ENCODE peak calls at places on chromosome 19, in five cellular contexts. T, C, S, X and F are unnamed samples.
A peak's percentile ranks its signal among the peaks of the same experiment; 100 is the strongest.

GRCh38 chr19:49073514-49074378 is 1.2 kb upstream of the KCNA7 start:
- DNase-seq in C (peak; percentile 74), X (no peak), S (peak; percentile 57), T (no peak), F (no peak)

GRCh38 chr19:45657520-45658163 is 10.4 kb upstream of the GIPR start:
- DNase-seq in X (no peak), S (no peak), C (no peak), T (no peak), F (no peak)

GRCh38 chr19:17026706-17027427 is at the start of gene CPAMD8:
- DNase-seq in T (peak; percentile 43), X (no peak), C (no peak), S (no peak), F (no peak)

GRCh38 chr19:36225219-36225892 is 10.4 kb downstream of the ZNF146 start:
- DNase-seq in T (no peak), X (no peak), C (no peak), S (peak; percentile 17), F (no peak)

GRCh38 chr19:6828306-6828697 is 55.8 kb downstream of the VAV1 start:
- DNase-seq in X (no peak), T (no peak), S (peak; percentile 16), C (no peak), F (no peak)

GRCh38 chr19:17329061-17329767 is 5.4 kb downstream of the ANO8 start:
- DNase-seq in X (no peak), C (no peak), T (no peak), S (no peak), F (no peak)

GRCh38 chr19:305240-306150 is 14.3 kb upstream of the PLPP2 start:
- DNase-seq in C (no peak), T (no peak), S (no peak), X (no peak), F (no peak)

GRCh38 chr19:5232798-5233505 is 107.7 kb downstream of the PTPRS start:
- DNase-seq in X (no peak), T (no peak), C (no peak), S (no peak), F (no peak)

GRCh38 chr19:33419763-33420080 is 46.2 kb downstream of the CEBPG start:
- DNase-seq in T (peak; percentile 54), C (no peak), X (no peak), S (no peak), F (no peak)

GRCh38 chr19:39971380-39971841 is 446 bp downstream of the PSMC4 start:
- DNase-seq in S (no peak), T (no peak), C (no peak), X (no peak), F (no peak)

GRCh38 chr19:38709119-38709518 is 35.2 kb downstream of the CAPN12 start:
- DNase-seq in S (no peak), X (no peak), C (no peak), T (no peak), F (no peak)

GRCh38 chr19:38706792-38707511 is 37.3 kb downstream of the CAPN12 start:
- DNase-seq in S (no peak), C (no peak), T (no peak), X (no peak), F (no peak)

GRCh38 chr19:38709671-38710415 is 34.4 kb downstream of the CAPN12 start:
- DNase-seq in S (no peak), X (no peak), T (no peak), C (no peak), F (no peak)

GRCh38 chr19:38707512-38708114 is 36.7 kb downstream of the CAPN12 start:
- DNase-seq in S (no peak), T (no peak), C (peak; percentile 55), X (no peak), F (peak; percentile 64)

GRCh38 chr19:38708413-38709024 is 35.8 kb downstream of the CAPN12 start:
- DNase-seq in C (no peak), T (no peak), S (no peak), X (no peak), F (no peak)
- H3K4me1 ChIP-seq in C (peaks cover 71% of the 10 kb centered on the region), T (no peaks in the 10 kb centered on the region), S (peaks cover 59% of the 10 kb centered on the region), X (no peaks in the 10 kb centered on the region), F (peaks cover 39% of the 10 kb centered on the region)

DNA sequence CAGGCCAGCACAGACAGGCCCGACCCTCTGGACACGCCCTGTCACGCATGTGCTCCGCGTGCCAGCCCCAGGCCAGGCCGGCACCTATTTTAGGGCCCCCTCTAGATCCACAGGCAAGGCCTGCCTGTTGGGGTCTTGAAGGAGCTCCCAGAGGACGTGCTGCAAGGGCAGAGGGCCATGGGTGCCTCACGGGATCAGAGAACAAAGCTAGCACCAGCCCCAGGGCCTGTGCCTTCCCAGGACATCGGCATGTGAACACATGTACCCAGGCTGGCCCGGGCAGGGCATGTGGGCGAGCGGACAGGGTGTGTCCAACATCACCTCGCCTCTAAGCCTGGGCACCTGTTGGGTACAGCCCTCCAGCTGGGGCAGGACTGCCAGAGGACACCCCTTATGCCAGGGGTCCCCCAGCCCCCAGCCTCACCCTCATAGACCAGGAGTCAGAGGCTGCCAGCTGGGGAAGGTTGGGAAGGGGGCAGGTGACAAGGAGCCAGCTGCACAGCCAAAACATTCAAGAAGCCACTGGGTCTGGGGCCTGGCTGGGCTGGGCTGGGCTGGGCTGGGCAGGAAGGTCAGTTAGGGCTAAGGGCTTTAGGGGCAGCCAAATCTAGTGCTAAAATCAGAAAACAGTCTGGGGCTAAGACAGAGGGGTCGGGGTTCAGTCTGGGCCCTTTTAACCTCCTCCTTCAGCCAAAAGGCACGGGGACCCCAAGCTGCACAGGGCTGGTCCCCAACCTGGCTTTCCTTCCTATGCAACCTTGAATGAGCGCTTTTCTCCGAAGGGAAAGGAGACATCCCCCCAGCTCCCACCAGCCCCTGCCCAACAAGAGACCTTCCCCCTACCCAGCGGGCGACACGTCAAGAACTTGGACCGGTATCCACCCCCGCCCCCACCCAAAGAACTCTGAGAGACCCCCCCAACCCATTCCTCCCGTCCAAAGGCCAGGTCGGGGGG is 35.3 kb upstream of the NANOS3 start:
- DNase-seq in S (peak; percentile 69), C (peak; percentile 76), T (no peak), X (peak; percentile 53), F (peak; percentile 75)
- H3K4me1 ChIP-seq in S (peaks cover 41% of the 10 kb centered on the region), C (peaks cover 36% of the 10 kb centered on the region), T (peaks cover 31% of the 10 kb centered on the region), X (peaks cover 83% of the 10 kb centered on the region), F (no peaks in the 10 kb centered on the region)

DNA sequence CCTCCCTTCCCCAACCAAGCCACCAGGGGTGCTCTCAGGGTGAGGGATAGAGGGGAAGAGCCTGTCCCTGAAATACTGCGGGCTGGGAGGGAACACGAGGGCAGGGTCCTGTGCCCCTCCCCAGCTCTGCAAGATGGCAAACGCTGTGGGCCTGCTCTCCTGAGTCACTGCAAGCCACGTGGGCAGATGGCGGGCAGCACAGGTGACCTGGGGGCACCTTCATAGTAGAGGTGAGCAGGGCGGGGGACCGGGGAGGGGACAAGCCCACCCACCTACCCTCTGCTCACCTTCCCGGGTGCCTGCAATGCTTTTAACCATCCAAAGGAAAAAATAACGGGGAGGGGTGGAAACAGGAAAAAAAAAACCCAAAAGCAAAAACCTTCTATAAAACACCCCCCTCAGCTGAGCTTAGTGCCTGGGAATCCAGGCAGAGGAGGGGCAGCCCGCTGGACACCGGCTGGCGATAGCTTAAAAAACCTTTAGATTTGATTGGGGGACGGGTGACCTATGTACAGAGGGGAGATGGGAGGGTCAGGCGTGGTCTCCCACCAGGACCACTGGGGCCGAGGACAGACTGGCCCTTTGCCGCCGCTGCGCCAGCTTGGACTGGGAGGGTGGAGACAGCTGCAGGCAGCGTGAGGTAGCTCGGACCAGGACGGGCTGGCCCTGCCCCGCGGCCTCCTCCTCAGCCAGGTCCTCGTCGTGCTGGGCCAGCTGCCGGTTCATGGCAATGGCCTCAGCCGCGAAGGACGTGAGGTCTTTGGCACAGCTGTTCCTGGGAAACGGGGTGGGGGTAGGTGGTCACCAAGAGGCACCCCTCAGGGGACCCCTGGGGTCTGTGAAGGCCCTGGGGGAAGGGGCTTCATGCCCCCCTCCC is 11.7 kb downstream of the MKNK2 start:
- DNase-seq in S (no peak), C (peak; percentile 45), T (no peak), X (no peak), F (no peak)
- H3K4me1 ChIP-seq in S (peaks cover 26% of the 10 kb centered on the region), C (peaks cover 49% of the 10 kb centered on the region), T (no peaks in the 10 kb centered on the region), X (peaks cover 43% of the 10 kb centered on the region), F (peaks cover 34% of the 10 kb centered on the region)

GRCh38 chr19:19103167-19103566 is 35.1 kb downstream of the TMEM161A start:
- DNase-seq in T (no peak), S (no peak), X (no peak), C (no peak), F (no peak)
- H3K4me1 ChIP-seq in T (peaks cover 5% of the 10 kb centered on the region), S (no peaks in the 10 kb centered on the region), X (no peaks in the 10 kb centered on the region), C (no peaks in the 10 kb centered on the region), F (peaks cover 6% of the 10 kb centered on the region)

GRCh38 chr19:58350001-58350801 is 3.1 kb downstream of the A1BG start:
- DNase-seq in T (no peak), S (no peak), X (no peak), C (no peak), F (no peak)
- H3K4me1 ChIP-seq in T (peaks cover 3% of the 10 kb centered on the region), S (peaks cover 10% of the 10 kb centered on the region), X (peaks cover 21% of the 10 kb centered on the region), C (no peaks in the 10 kb centered on the region), F (no peaks in the 10 kb centered on the region)

GRCh38 chr19:29275266-29275665 is 62.3 kb upstream of the UQCRFS1 start:
- DNase-seq in X (no peak), T (no peak), S (no peak), C (no peak), F (no peak)

GRCh38 chr19:29271911-29272310 is 59.0 kb upstream of the UQCRFS1 start:
- DNase-seq in S (no peak), C (no peak), X (no peak), T (no peak), F (no peak)

GRCh38 chr19:29271341-29271740 is 58.4 kb upstream of the UQCRFS1 start:
- DNase-seq in X (no peak), T (no peak), S (no peak), C (no peak), F (no peak)

GRCh38 chr19:29269641-29270040 is 56.7 kb upstream of the UQCRFS1 start:
- DNase-seq in X (no peak), T (no peak), C (no peak), S (no peak), F (no peak)

GRCh38 chr19:29273000-29273691 is 60.2 kb upstream of the UQCRFS1 start:
- DNase-seq in S (no peak), C (no peak), T (no peak), X (no peak), F (no peak)
- H3K4me1 ChIP-seq in S (no peaks in the 10 kb centered on the region), C (no peaks in the 10 kb centered on the region), T (no peaks in the 10 kb centered on the region), X (peaks cover 8% of the 10 kb centered on the region), F (no peaks in the 10 kb centered on the region)

GRCh38 chr19:41935781-41936415 is 7.6 kb upstream of the ERFL start:
- DNase-seq in S (no peak), X (no peak), C (no peak), T (no peak), F (no peak)
- H3K4me1 ChIP-seq in S (peaks cover 17% of the 10 kb centered on the region), X (peaks cover 34% of the 10 kb centered on the region), C (no peaks in the 10 kb centered on the region), T (no peaks in the 10 kb centered on the region), F (peaks cover 4% of the 10 kb centered on the region)

GRCh38 chr19:10726268-10726667 is 8.4 kb downstream of the DNM2 start:
- DNase-seq in T (no peak), X (no peak), C (no peak), S (no peak), F (no peak)
- H3K4me1 ChIP-seq in T (no peaks in the 10 kb centered on the region), X (peaks cover 64% of the 10 kb centered on the region), C (peaks cover 22% of the 10 kb centered on the region), S (no peaks in the 10 kb centered on the region), F (no peaks in the 10 kb centered on the region)